ENCODE peak calls at places on chromosomes 2 and 18, in six cellular contexts. M, D, I, Y, T and J are unnamed samples.

GRCh38 chr18:3069671-3070433 is 56.9 kb upstream of the LPIN2 start:
- DNase-seq in M (no peak), I (no peak), Y (no peak), T (no peak), D (no peak), J (no peak)

GRCh38 chr2:16394072-16394985 is 271.3 kb downstream of the CYRIA start:
- DNase-seq in M (no peak), T (no peak), Y (no peak), I (no peak), D (peak), J (no peak)

GRCh38 chr2:43039376-43040080 is 186.9 kb downstream of the ZFP36L2 start:
- DNase-seq in M (no peak), Y (peak), T (no peak), I (no peak), D (no peak), J (no peak)

GRCh38 chr2:7899241-7899640 is 782.6 kb upstream of the ID2 start:
- DNase-seq in D (no peak), M (no peak), Y (no peak), I (no peak), T (no peak), J (no peak)

GRCh38 chr2:56534321-56534720 is 350.5 kb downstream of the CCDC85A start:
- DNase-seq in T (no peak), I (no peak), D (no peak), M (peak), Y (no peak), J (no peak)

GRCh38 chr2:16663121-16663905 is 2.3 kb downstream of the CYRIA start:
- DNase-seq in M (no peak), T (no peak), I (no peak), Y (no peak), D (no peak), J (no peak)

GRCh38 chr2:43224571-43225092 is 1.8 kb downstream of the ZFP36L2 start:
- DNase-seq in D (peak), Y (peak), I (peak), T (no peak), M (peak), J (no peak)

GRCh38 chr2:209933499-209934458 is 68.7 kb upstream of the RPE start:
- DNase-seq in M (peak), Y (no peak), T (peak), D (no peak), I (no peak), J (peak)

GRCh38 chr2:238652053-238652770 is 195.7 kb upstream of the TWIST2 start:
- DNase-seq in T (no peak), D (no peak), I (no peak), Y (no peak), M (no peak), J (no peak)

GRCh38 chr2:181917378-181917735 is 25.8 kb downstream of the ITPRID2 start:
- DNase-seq in T (no peak), I (no peak), M (no peak), Y (no peak), D (no peak), J (no peak)

GRCh38 chr18:5488844-5489243 is 55.0 kb downstream of the EPB41L3 start:
- DNase-seq in M (peak), T (no peak), Y (no peak), D (no peak), I (no peak), J (no peak)

GRCh38 chr2:188307850-188308283 is 16.2 kb downstream of the GULP1 start:
- DNase-seq in I (no peak), D (no peak), M (no peak), T (no peak), Y (no peak), J (no peak)

GRCh38 chr2:74436804-74437695 is 4.7 kb downstream of the RTKN start:
- DNase-seq in I (no peak), Y (no peak), M (peak), T (no peak), D (no peak), J (no peak)

GRCh38 chr2:28232267-28232666 is 160.4 kb upstream of the FOSL2 start:
- DNase-seq in M (peak), Y (no peak), I (no peak), T (no peak), D (no peak), J (peak)

GRCh38 chr2:85133751-85134254 is 611 bp downstream of the TCF7L1 start:
- DNase-seq in Y (peak), I (peak), D (peak), T (peak), M (peak), J (peak)

GRCh38 chr18:2351126-2351850 is 220.0 kb downstream of the METTL4 start:
- DNase-seq in D (no peak), Y (no peak), I (no peak), T (no peak), M (no peak), J (no peak)

GRCh38 chr2:215917953-215918620 is 95.3 kb downstream of the MREG start:
- DNase-seq in I (peak), M (peak), D (no peak), Y (no peak), T (no peak), J (peak)

GRCh38 chr2:5846881-5847280 is 154.7 kb downstream of the SOX11 start:
- DNase-seq in T (no peak), I (no peak), D (no peak), M (no peak), Y (no peak), J (no peak)

GRCh38 chr2:120722211-120722602 is 13.5 kb upstream of the GLI2 start:
- DNase-seq in D (no peak), Y (peak), T (no peak), M (no peak), I (no peak), J (no peak)

GRCh38 chr2:62032096-62032495 is 126.6 kb downstream of the COMMD1 start:
- DNase-seq in M (no peak), Y (no peak), D (no peak), T (no peak), I (peak), J (no peak)

GRCh38 chr2:135657806-135658582 is 83.7 kb upstream of the UBXN4 start:
- DNase-seq in I (no peak), M (no peak), Y (no peak), T (no peak), D (no peak), J (no peak)

GRCh38 chr18:48132993-48133674 is 202.7 kb upstream of the SMAD2 start:
- DNase-seq in M (no peak), T (peak), Y (no peak), D (no peak), I (no peak), J (no peak)

GRCh38 chr2:43414586-43415125 is 181.2 kb downstream of the THADA start:
- DNase-seq in T (no peak), D (no peak), M (no peak), Y (no peak), I (no peak), J (no peak)

GRCh38 chr2:222945887-222946286 is 85.1 kb downstream of the ACSL3 start:
- DNase-seq in T (no peak), D (no peak), I (no peak), M (no peak), Y (no peak), J (no peak)

GRCh38 chr2:123993728-123994323 is 31.3 kb upstream of the CNTNAP5 start:
- DNase-seq in M (peak), I (peak), T (peak), Y (no peak), D (peak), J (no peak)

GRCh38 chr2:219447242-219448098 is 12.8 kb downstream of the SPEG start:
- DNase-seq in I (no peak), Y (no peak), D (no peak), M (no peak), T (no peak), J (no peak)

GRCh38 chr2:163119964-163120363 is 281.4 kb upstream of the KCNH7 start:
- DNase-seq in Y (no peak), M (no peak), T (no peak), D (no peak), I (no peak), J (no peak)

DNA sequence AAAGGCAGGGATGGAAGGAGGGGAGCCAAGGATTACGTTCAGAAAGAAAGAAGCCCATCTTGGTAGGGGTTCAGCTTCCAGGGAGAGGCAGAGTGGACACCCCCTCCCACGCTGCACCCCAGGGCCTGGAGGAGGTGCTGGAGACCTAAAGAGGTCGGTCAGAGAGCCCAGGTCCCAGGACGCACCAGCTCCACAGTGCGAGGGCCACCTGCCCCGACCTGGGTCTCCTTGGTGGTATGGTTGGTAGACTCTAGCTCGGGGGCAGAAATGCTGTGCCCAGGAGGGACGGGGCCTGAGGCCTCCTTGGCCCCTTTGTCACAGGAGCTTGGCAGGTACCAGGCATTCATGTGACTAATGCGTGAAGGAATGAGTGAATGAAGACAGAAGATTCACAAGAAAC is 87.1 kb upstream of the RAB6C start:
- DNase-seq in T (no peak), I (no peak), Y (no peak), D (no peak), M (no peak), J (no peak)
- TF ChIP-seq CTCF in T (no peak), I (no peak), Y (no peak), D (no peak), M (no peak), J (no peak)

DNA sequence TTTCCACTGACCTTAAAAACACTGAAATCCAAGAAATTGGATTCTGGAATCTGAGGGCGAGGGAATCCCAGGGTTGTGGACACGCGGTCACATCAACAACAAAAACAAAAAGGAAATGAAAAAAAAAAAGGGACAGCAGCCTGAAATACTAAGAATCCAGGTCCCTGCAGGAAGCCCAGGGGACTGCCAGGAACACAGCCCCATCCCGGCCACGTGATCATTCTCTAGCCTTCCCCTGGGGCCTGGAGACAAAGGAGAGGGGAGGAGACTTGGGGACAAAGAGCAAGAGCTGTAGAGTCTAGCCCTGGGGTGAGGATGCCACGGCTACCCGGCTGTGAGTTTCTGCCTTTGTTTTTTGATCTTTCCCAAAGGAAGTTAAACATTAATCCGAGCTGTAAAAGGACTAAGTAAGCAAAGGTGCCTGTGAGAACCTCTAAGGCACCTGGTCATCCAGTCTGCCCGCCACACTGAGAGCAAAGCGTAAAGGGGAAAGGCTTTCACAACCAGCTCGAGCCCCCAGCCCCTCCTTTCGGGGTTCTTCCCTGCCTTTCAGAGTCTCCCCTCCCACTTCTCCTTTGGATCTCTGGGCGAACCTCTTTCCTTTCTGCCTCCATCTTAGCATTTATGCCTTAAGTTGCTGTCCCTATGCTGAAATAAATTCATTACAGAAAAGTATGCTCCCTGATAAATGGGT is 57.9 kb upstream of the MSH2 start:
- DNase-seq in T (peak), M (peak), Y (peak), I (no peak), D (peak), J (peak)
- TF ChIP-seq CTCF in T (no peak), M (peak), Y (peak), I (no peak), D (peak), J (no peak)

GRCh38 chr18:36372902-36373301 is 75.4 kb downstream of the FHOD3 start:
- DNase-seq in Y (no peak), D (no peak), M (peak), I (peak), T (peak), J (no peak)
- TF ChIP-seq CTCF in Y (no peak), D (no peak), M (peak), I (peak), T (no peak), J (no peak)

DNA sequence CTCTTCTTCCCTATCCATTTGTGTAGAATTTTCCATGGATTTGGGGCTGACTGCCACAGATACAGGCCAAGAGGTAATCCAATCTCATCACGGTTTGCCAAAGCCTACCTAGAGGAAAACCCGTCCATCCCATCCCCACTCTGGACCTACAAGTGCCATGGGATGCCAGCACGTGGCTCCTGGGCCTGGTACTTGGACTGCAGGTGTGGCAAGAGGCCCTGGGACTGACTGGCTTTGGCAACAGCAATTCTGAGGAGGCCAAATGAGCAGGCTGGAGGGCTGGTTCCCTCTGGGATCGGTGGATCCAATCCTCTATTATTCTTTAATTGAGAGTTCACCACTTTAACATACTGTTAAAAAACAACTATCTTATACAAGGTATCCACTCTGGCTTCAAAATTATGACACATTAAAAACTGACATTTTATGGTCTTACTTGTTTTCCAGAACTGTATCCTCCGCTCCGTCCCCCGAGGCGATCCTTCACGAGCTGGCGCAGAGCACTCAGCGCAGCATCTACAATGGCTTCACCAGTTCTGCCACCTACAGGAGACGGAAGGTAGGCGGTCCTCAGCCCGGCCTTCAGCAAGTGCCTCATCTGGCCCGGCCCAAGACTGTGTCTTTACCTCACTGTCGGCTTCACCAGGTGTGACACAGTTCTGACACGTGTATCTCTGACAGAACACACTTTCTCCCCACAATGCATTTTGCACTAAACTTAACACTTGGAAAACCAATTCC is 19.8 kb downstream of the PDIA6 start:
- DNase-seq in Y (no peak), I (no peak), M (no peak), T (no peak), D (no peak), J (no peak)
- TF ChIP-seq CTCF in Y (no peak), I (no peak), M (no peak), T (no peak), D (no peak), J (no peak)

DNA sequence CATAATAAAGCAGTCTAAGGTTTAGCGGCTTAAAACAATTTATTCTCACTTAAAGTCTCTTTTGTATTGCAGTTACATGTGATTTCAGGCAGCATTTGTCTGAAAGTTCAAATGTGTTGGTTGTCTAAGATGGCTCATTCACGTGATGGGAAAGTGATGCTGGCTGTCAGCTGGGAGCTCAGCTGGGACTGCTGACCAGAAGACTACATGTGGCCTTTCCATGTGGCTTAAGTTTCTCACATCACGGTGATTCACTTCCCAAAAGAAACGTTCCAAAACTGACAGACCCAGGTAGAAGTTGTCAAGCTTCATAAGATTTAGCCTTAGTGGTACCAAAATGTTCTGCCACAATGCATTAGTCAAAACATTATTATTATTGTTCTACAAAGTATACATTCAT is 76.9 kb downstream of the TMEM131 start:
- DNase-seq in I (no peak), M (no peak), D (no peak), T (no peak), Y (no peak), J (no peak)
- TF ChIP-seq CTCF in I (no peak), M (no peak), D (no peak), T (no peak), Y (no peak), J (no peak)

GRCh38 chr2:86649119-86649947 is 25.7 kb upstream of the RNF103 start:
- DNase-seq in T (no peak), I (no peak), D (no peak), M (no peak), Y (no peak), J (no peak)
- TF ChIP-seq CTCF in T (no peak), I (no peak), D (no peak), M (no peak), Y (no peak), J (no peak)

GRCh38 chr2:1750935-1751767 is 6.8 kb upstream of the PXDN start:
- DNase-seq in I (peak), T (peak), D (peak), Y (peak), M (peak), J (peak)
- TF ChIP-seq CTCF in I (peak), T (peak), D (peak), Y (peak), M (peak), J (peak)

DNA sequence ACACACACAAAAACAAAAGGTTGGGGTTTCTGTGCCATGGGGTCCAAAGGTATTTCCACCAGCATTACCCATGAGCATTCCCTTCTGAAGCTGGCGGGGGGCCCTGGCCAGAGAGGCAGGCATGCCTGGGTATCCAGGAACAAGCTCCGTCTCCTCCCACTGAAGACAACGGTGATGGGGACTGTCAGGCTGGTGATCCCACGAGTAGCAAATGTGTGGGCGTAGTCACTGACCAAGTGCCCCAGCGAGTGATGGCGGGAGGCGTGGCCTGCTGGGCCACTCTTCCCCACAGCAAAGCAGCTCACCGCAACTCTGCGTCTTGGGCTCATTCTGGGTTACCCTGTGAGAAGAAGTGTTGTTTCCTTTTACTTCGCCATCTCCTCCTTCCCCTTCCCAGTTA is 270.6 kb downstream of the CDCA7 start:
- DNase-seq in I (no peak), D (no peak), M (no peak), T (no peak), Y (no peak), J (no peak)
- TF ChIP-seq CTCF in I (no peak), D (no peak), M (no peak), T (no peak), Y (no peak), J (no peak)

DNA sequence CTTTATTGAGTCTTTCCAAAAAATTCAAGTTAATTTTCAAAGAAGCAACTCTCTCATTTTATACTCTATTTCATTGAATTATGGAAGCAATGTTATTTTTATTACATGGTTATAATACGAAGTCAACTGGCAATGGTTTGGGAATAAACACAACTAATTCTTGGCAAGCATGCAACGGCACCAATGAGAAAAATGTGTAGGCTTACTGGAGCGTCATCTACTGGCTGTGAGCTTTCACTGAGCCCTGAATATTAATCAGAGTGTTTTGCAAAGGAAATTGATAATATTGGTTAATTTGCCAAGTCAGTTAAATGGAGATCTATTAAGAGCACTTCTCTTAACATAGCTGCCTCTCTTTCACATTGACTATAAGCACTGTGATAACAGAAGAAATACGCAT is 163.9 kb downstream of the IKZF2 start:
- DNase-seq in D (no peak), I (no peak), Y (no peak), M (no peak), T (no peak), J (no peak)
- TF ChIP-seq CTCF in D (no peak), I (no peak), Y (no peak), M (no peak), T (no peak), J (no peak)